ENCODE peak calls at places on chromosomes 13 and 19, in six cellular contexts. N, J, Z, O, L and Y are unnamed samples.

GRCh38 chr19:19409235-19410030 is 4.0 kb downstream of the GATAD2A start:
- DNase-seq in N (no peak), J (no peak), L (no peak), Z (no peak), O (no peak), Y (no peak)

GRCh38 chr19:5024282-5024681 is 55.4 kb downstream of the KDM4B start:
- DNase-seq in L (no peak), N (no peak), J (no peak), Z (no peak), O (no peak), Y (peak)

GRCh38 chr19:6707011-6707657 is 13.3 kb downstream of the C3 start:
- DNase-seq in J (no peak), Z (no peak), L (no peak), O (no peak), N (no peak), Y (peak)

GRCh38 chr19:4870025-4870700 is 2.7 kb upstream of the PLIN3 start:
- DNase-seq in O (peak), L (no peak), J (peak), N (peak), Z (no peak), Y (peak)

GRCh38 chr19:3275583-3276340 is 51.3 kb downstream of the CELF5 start:
- DNase-seq in O (peak), J (no peak), N (peak), L (peak), Z (peak), Y (peak)

GRCh38 chr19:9995999-9996398 is 14.3 kb downstream of the COL5A3 start:
- DNase-seq in O (no peak), J (no peak), N (no peak), Z (no peak), L (no peak), Y (no peak)

GRCh38 chr19:24033962-24034342 is 53.0 kb upstream of the ZNF254 start:
- DNase-seq in Z (peak), O (peak), J (peak), N (no peak), L (peak), Y (peak)

GRCh38 chr13:40233731-40234195 is 432.7 kb downstream of the FOXO1 start:
- DNase-seq in N (no peak), J (no peak), O (peak), Z (no peak), L (no peak), Y (peak)